ENCODE peak calls at places on chromosome 14, in five cellular contexts. H is ovary; O is endothelial cell; P is pulmonary artery endothelial cell; R is central memory CD4-positive, alpha-beta T cell. Q is an unnamed sample.

GRCh38 chr14:37874429-37875109 is 279.1 kb downstream of the TTC6 start:
- DNase-seq in H (peak), P (peak), O (peak), R (peak), Q (peak)

GRCh38 chr14:72423957-72424356 is 469.9 kb downstream of the DPF3 start:
- DNase-seq in P (no peak), R (no peak), H (no peak), O (no peak), Q (no peak)

GRCh38 chr14:99241314-99242035 is 30.5 kb downstream of the BCL11B start:
- DNase-seq in O (no peak), P (no peak), R (peak), H (no peak), Q (no peak)

GRCh38 chr14:102317564-102318248 is 1.8 kb upstream of the ZNF839 start:
- DNase-seq in P (no peak), R (peak), H (no peak), O (no peak), Q (no peak)

GRCh38 chr14:71320734-71321555 is 413.7 kb downstream of the PCNX1 start:
- DNase-seq in O (peak), H (peak), R (peak), P (no peak), Q (peak)

GRCh38 chr14:67269338-67270060 is 28.3 kb downstream of the PALS1 start:
- DNase-seq in P (no peak), R (no peak), H (no peak), O (no peak), Q (no peak)

GRCh38 chr14:61258985-61259384 is 22.2 kb downstream of the TMEM30B start:
- DNase-seq in H (no peak), O (no peak), P (no peak), R (no peak), Q (no peak)

GRCh38 chr14:43408472-43408871 is 1098.6 kb downstream of the FSCB start:
- DNase-seq in O (no peak), H (no peak), R (no peak), P (no peak), Q (no peak)

GRCh38 chr14:30874120-30874998 is at the start of gene COCH:
- DNase-seq in H (no peak), P (no peak), O (peak), R (peak), Q (peak)

GRCh38 chr14:61396694-61397093 is 75.3 kb downstream of the PRKCH start:
- DNase-seq in R (no peak), H (no peak), O (no peak), P (no peak), Q (no peak)